ENCODE peak calls at places on chromosomes 13 and 19, in eight cellular contexts. One of them, this sample, is unnamed.

GRCh38 chr13:51781246-51782022 is 22.5 kb downstream of the DHRS12 start:
- DNase-seq in HS-27A: no peak
- DNase-seq in endothelial cell: no peak
- DNase-seq in T-cell: no peak
- DNase-seq in T-helper 2 cell: no peak
- DNase-seq in stimulated activated CD4-positive, alpha-beta T cell treated with anti-CD3 and anti-CD28 coated beads, Interleukin-15, amount 100 ng/mL, for 24 hours: peak; percentile 34
- DNase-seq in fibroblast of gingiva: no peak
- DNase-seq in DMS 273 treated with DMSO at 0.1 percent for 48 hours: no peak
- DNase-seq in this sample: no peak

GRCh38 chr13:23510544-23510916 is 59.7 kb upstream of the TNFRSF19 start:
- DNase-seq in T-cell: no peak
- DNase-seq in T-helper 2 cell: no peak
- DNase-seq in stimulated activated CD4-positive, alpha-beta T cell treated with anti-CD3 and anti-CD28 coated beads, Interleukin-15, amount 100 ng/mL, for 24 hours: no peak
- DNase-seq in DMS 273 treated with DMSO at 0.1 percent for 48 hours: no peak
- DNase-seq in HS-27A: no peak
- DNase-seq in fibroblast of gingiva: peak; percentile 85
- DNase-seq in endothelial cell: no peak
- DNase-seq in this sample: no peak

GRCh38 chr19:11581740-11582139 is 4.3 kb upstream of the ACP5 start:
- DNase-seq in DMS 273 treated with DMSO at 0.1 percent for 48 hours: no peak
- DNase-seq in T-cell: no peak
- DNase-seq in endothelial cell: no peak
- DNase-seq in T-helper 2 cell: no peak
- DNase-seq in HS-27A: no peak
- DNase-seq in fibroblast of gingiva: no peak
- DNase-seq in stimulated activated CD4-positive, alpha-beta T cell treated with anti-CD3 and anti-CD28 coated beads, Interleukin-15, amount 100 ng/mL, for 24 hours: peak; percentile 67
- DNase-seq in this sample: no peak

GRCh38 chr13:80367473-80367872 is 26.5 kb upstream of the SPRY2 start:
- DNase-seq in fibroblast of gingiva: no peak
- DNase-seq in T-cell: no peak
- DNase-seq in stimulated activated CD4-positive, alpha-beta T cell treated with anti-CD3 and anti-CD28 coated beads, Interleukin-15, amount 100 ng/mL, for 24 hours: no peak
- DNase-seq in DMS 273 treated with DMSO at 0.1 percent for 48 hours: no peak
- DNase-seq in HS-27A: no peak
- DNase-seq in endothelial cell: no peak
- DNase-seq in T-helper 2 cell: no peak
- DNase-seq in this sample: no peak

GRCh38 chr19:6739390-6739883 is at the start of gene TRIP10:
- DNase-seq in T-cell: peak; percentile 89
- DNase-seq in endothelial cell: peak; percentile 81
- DNase-seq in HS-27A: no peak
- DNase-seq in fibroblast of gingiva: peak; percentile 72
- DNase-seq in DMS 273 treated with DMSO at 0.1 percent for 48 hours: no peak
- DNase-seq in T-helper 2 cell: peak; percentile 72
- DNase-seq in stimulated activated CD4-positive, alpha-beta T cell treated with anti-CD3 and anti-CD28 coated beads, Interleukin-15, amount 100 ng/mL, for 24 hours: peak; percentile 82
- DNase-seq in this sample: peak; percentile 93

GRCh38 chr13:65843314-65843731 is 1386.8 kb downstream of the PCDH9 start:
- DNase-seq in fibroblast of gingiva: no peak
- DNase-seq in HS-27A: no peak
- DNase-seq in T-helper 2 cell: no peak
- DNase-seq in T-cell: no peak
- DNase-seq in stimulated activated CD4-positive, alpha-beta T cell treated with anti-CD3 and anti-CD28 coated beads, Interleukin-15, amount 100 ng/mL, for 24 hours: no peak
- DNase-seq in DMS 273 treated with DMSO at 0.1 percent for 48 hours: no peak
- DNase-seq in endothelial cell: no peak
- DNase-seq in this sample: no peak

GRCh38 chr13:27830010-27830409 is 37.7 kb downstream of the GSX1 start:
- DNase-seq in T-cell: peak; percentile 57
- DNase-seq in HS-27A: no peak
- DNase-seq in T-helper 2 cell: peak; percentile 43
- DNase-seq in DMS 273 treated with DMSO at 0.1 percent for 48 hours: no peak
- DNase-seq in stimulated activated CD4-positive, alpha-beta T cell treated with anti-CD3 and anti-CD28 coated beads, Interleukin-15, amount 100 ng/mL, for 24 hours: peak; percentile 69
- DNase-seq in endothelial cell: peak; percentile 81
- DNase-seq in fibroblast of gingiva: no peak
- DNase-seq in this sample: peak; percentile 33

GRCh38 chr13:100100115-100100879 is 11.4 kb downstream of the PCCA start:
- DNase-seq in T-cell: no peak
- DNase-seq in HS-27A: peak; percentile 33
- DNase-seq in fibroblast of gingiva: peak; percentile 93
- DNase-seq in stimulated activated CD4-positive, alpha-beta T cell treated with anti-CD3 and anti-CD28 coated beads, Interleukin-15, amount 100 ng/mL, for 24 hours: no peak
- DNase-seq in endothelial cell: no peak
- DNase-seq in T-helper 2 cell: no peak
- DNase-seq in DMS 273 treated with DMSO at 0.1 percent for 48 hours: no peak
- DNase-seq in this sample: peak; percentile 60

GRCh38 chr19:35757231-35757748 is 461 bp upstream of the HSPB6 start:
- DNase-seq in T-helper 2 cell: no peak
- DNase-seq in HS-27A: peak; percentile 91
- DNase-seq in DMS 273 treated with DMSO at 0.1 percent for 48 hours: peak; percentile 92
- DNase-seq in fibroblast of gingiva: peak; percentile 92
- DNase-seq in endothelial cell: peak; percentile 32
- DNase-seq in stimulated activated CD4-positive, alpha-beta T cell treated with anti-CD3 and anti-CD28 coated beads, Interleukin-15, amount 100 ng/mL, for 24 hours: peak; percentile 52
- DNase-seq in T-cell: no peak
- DNase-seq in this sample: peak; percentile 98

GRCh38 chr13:32499538-32500210 is 38.9 kb downstream of the N4BP2L2 start:
- DNase-seq in T-helper 2 cell: no peak
- DNase-seq in T-cell: no peak
- DNase-seq in stimulated activated CD4-positive, alpha-beta T cell treated with anti-CD3 and anti-CD28 coated beads, Interleukin-15, amount 100 ng/mL, for 24 hours: no peak
- DNase-seq in HS-27A: no peak
- DNase-seq in endothelial cell: no peak
- DNase-seq in DMS 273 treated with DMSO at 0.1 percent for 48 hours: no peak
- DNase-seq in fibroblast of gingiva: no peak
- DNase-seq in this sample: no peak

GRCh38 chr13:75935805-75936204 is 299.7 kb downstream of the LMO7 start:
- DNase-seq in T-helper 2 cell: no peak
- DNase-seq in T-cell: no peak
- DNase-seq in DMS 273 treated with DMSO at 0.1 percent for 48 hours: no peak
- DNase-seq in stimulated activated CD4-positive, alpha-beta T cell treated with anti-CD3 and anti-CD28 coated beads, Interleukin-15, amount 100 ng/mL, for 24 hours: no peak
- DNase-seq in HS-27A: no peak
- DNase-seq in endothelial cell: no peak
- DNase-seq in fibroblast of gingiva: no peak
- DNase-seq in this sample: no peak